ENCODE peak calls at places on chromosome 4, in seven cellular contexts. One of them, this sample, is unnamed.
A peak's percentile ranks its signal among the peaks of the same experiment; 100 is the strongest.

GRCh38 chr4:169803417-169803816 is 45.7 kb upstream of the HPF1 start:
- DNase-seq in transverse colon: no peak
- DNase-seq in body of pancreas: no peak
- DNase-seq in Peyer's patch: no peak
- DNase-seq in upper lobe of left lung: no peak
- DNase-seq in HCT116: no peak
- DNase-seq in IMR-90: no peak
- DNase-seq in this sample: no peak

GRCh38 chr4:62927574-62927973 is 1481.7 kb downstream of the TECRL start:
- DNase-seq in transverse colon: no peak
- DNase-seq in body of pancreas: no peak
- DNase-seq in Peyer's patch: no peak
- DNase-seq in upper lobe of left lung: no peak
- DNase-seq in HCT116: no peak
- DNase-seq in IMR-90: no peak
- DNase-seq in this sample: no peak

GRCh38 chr4:138507527-138507926 is 265.4 kb upstream of the SLC7A11 start:
- DNase-seq in transverse colon: no peak
- DNase-seq in body of pancreas: no peak
- DNase-seq in Peyer's patch: no peak
- DNase-seq in upper lobe of left lung: no peak
- DNase-seq in HCT116: no peak
- DNase-seq in IMR-90: peak; percentile 69
- DNase-seq in this sample: no peak

GRCh38 chr4:53128959-53129358 is 236.9 kb downstream of the SCFD2 start:
- DNase-seq in transverse colon: no peak
- DNase-seq in body of pancreas: no peak
- DNase-seq in Peyer's patch: no peak
- DNase-seq in upper lobe of left lung: no peak
- DNase-seq in HCT116: no peak
- DNase-seq in IMR-90: no peak
- DNase-seq in this sample: peak; percentile 30

GRCh38 chr4:14079601-14080000 is 452.1 kb upstream of the BOD1L1 start:
- DNase-seq in transverse colon: no peak
- DNase-seq in body of pancreas: no peak
- DNase-seq in Peyer's patch: no peak
- DNase-seq in upper lobe of left lung: no peak
- DNase-seq in HCT116: no peak
- DNase-seq in IMR-90: no peak
- DNase-seq in this sample: no peak

GRCh38 chr4:61500883-61501282 is 300.8 kb downstream of the ADGRL3 start:
- DNase-seq in transverse colon: no peak
- DNase-seq in body of pancreas: no peak
- DNase-seq in Peyer's patch: no peak
- DNase-seq in upper lobe of left lung: no peak
- DNase-seq in HCT116: no peak
- DNase-seq in IMR-90: no peak
- DNase-seq in this sample: no peak

GRCh38 chr4:165612936-165613335 is 234.1 kb downstream of the CPE start:
- DNase-seq in transverse colon: no peak
- DNase-seq in body of pancreas: no peak
- DNase-seq in Peyer's patch: no peak
- DNase-seq in upper lobe of left lung: no peak
- DNase-seq in HCT116: no peak
- DNase-seq in IMR-90: no peak
- DNase-seq in this sample: no peak

GRCh38 chr4:158809611-158810486 is 41.0 kb downstream of the FNIP2 start:
- DNase-seq in transverse colon: peak; percentile 43
- DNase-seq in body of pancreas: no peak
- DNase-seq in Peyer's patch: no peak
- DNase-seq in upper lobe of left lung: peak; percentile 62
- DNase-seq in HCT116: peak; percentile 6
- DNase-seq in IMR-90: peak; percentile 90
- DNase-seq in this sample: no peak

GRCh38 chr4:87108142-87108546 is 112.3 kb downstream of the KLHL8 start:
- DNase-seq in transverse colon: no peak
- DNase-seq in body of pancreas: no peak
- DNase-seq in Peyer's patch: peak; percentile 66
- DNase-seq in upper lobe of left lung: no peak
- DNase-seq in HCT116: peak; percentile 85
- DNase-seq in IMR-90: peak; percentile 85
- DNase-seq in this sample: no peak

GRCh38 chr4:107987916-107988762 is 1.6 kb upstream of the HADH start:
- DNase-seq in transverse colon: no peak
- DNase-seq in body of pancreas: no peak
- DNase-seq in Peyer's patch: no peak
- DNase-seq in upper lobe of left lung: peak; percentile 28
- DNase-seq in HCT116: no peak
- DNase-seq in IMR-90: no peak
- DNase-seq in this sample: no peak

GRCh38 chr4:71570492-71570891 is 213.4 kb downstream of the GC start:
- DNase-seq in transverse colon: no peak
- DNase-seq in body of pancreas: no peak
- DNase-seq in Peyer's patch: no peak
- DNase-seq in upper lobe of left lung: no peak
- DNase-seq in HCT116: no peak
- DNase-seq in IMR-90: peak; percentile 17
- DNase-seq in this sample: no peak

GRCh38 chr4:183266386-183266785 is 53.7 kb downstream of the CLDN22 start:
- DNase-seq in transverse colon: no peak
- DNase-seq in body of pancreas: no peak
- DNase-seq in Peyer's patch: no peak
- DNase-seq in upper lobe of left lung: no peak
- DNase-seq in HCT116: no peak
- DNase-seq in IMR-90: peak; percentile 51
- DNase-seq in this sample: no peak

GRCh38 chr4:122099896-122100295 is 52.2 kb upstream of the BLTP1 start:
- DNase-seq in transverse colon: no peak
- DNase-seq in body of pancreas: no peak
- DNase-seq in Peyer's patch: no peak
- DNase-seq in upper lobe of left lung: no peak
- DNase-seq in HCT116: no peak
- DNase-seq in IMR-90: peak; percentile 89
- DNase-seq in this sample: no peak

GRCh38 chr4:168711197-168712120 is 214.6 kb downstream of the PALLD start:
- DNase-seq in transverse colon: no peak
- DNase-seq in body of pancreas: no peak
- DNase-seq in Peyer's patch: no peak
- DNase-seq in upper lobe of left lung: no peak
- DNase-seq in HCT116: no peak
- DNase-seq in IMR-90: peak; percentile 44
- DNase-seq in this sample: peak; percentile 31

GRCh38 chr4:2281575-2282343 is 19.9 kb upstream of the MXD4 start:
- DNase-seq in transverse colon: peak; percentile 63
- DNase-seq in body of pancreas: no peak
- DNase-seq in Peyer's patch: peak; percentile 93
- DNase-seq in upper lobe of left lung: peak; percentile 47
- DNase-seq in HCT116: no peak
- DNase-seq in IMR-90: no peak
- DNase-seq in this sample: no peak

GRCh38 chr4:182738283-182739047 is 178.7 kb downstream of the DCTD start:
- DNase-seq in transverse colon: no peak
- DNase-seq in body of pancreas: no peak
- DNase-seq in Peyer's patch: no peak
- DNase-seq in upper lobe of left lung: no peak
- DNase-seq in HCT116: no peak
- DNase-seq in IMR-90: peak; percentile 57
- DNase-seq in this sample: no peak

GRCh38 chr4:113300384-113301011 is 251.0 kb downstream of the ANK2 start:
- DNase-seq in transverse colon: no peak
- DNase-seq in body of pancreas: no peak
- DNase-seq in Peyer's patch: no peak
- DNase-seq in upper lobe of left lung: no peak
- DNase-seq in HCT116: peak; percentile 49
- DNase-seq in IMR-90: peak; percentile 90
- DNase-seq in this sample: no peak

GRCh38 chr4:164204434-164204833 is 549.5 kb upstream of the SMIM31 start:
- DNase-seq in transverse colon: no peak
- DNase-seq in body of pancreas: no peak
- DNase-seq in Peyer's patch: no peak
- DNase-seq in upper lobe of left lung: no peak
- DNase-seq in HCT116: peak; percentile 16
- DNase-seq in IMR-90: peak; percentile 12
- DNase-seq in this sample: no peak

GRCh38 chr4:169440446-169440845 is 169.7 kb upstream of the SH3RF1 start:
- DNase-seq in transverse colon: no peak
- DNase-seq in body of pancreas: no peak
- DNase-seq in Peyer's patch: no peak
- DNase-seq in upper lobe of left lung: no peak
- DNase-seq in HCT116: no peak
- DNase-seq in IMR-90: no peak
- DNase-seq in this sample: no peak

GRCh38 chr4:7652006-7652405 is 217.3 kb upstream of the PSAPL1 start:
- DNase-seq in transverse colon: no peak
- DNase-seq in body of pancreas: no peak
- DNase-seq in Peyer's patch: no peak
- DNase-seq in upper lobe of left lung: no peak
- DNase-seq in HCT116: no peak
- DNase-seq in IMR-90: no peak
- DNase-seq in this sample: no peak

GRCh38 chr4:108370291-108370690 is 201.6 kb upstream of the LEF1 start:
- DNase-seq in transverse colon: no peak
- DNase-seq in body of pancreas: no peak
- DNase-seq in Peyer's patch: no peak
- DNase-seq in upper lobe of left lung: no peak
- DNase-seq in HCT116: no peak
- DNase-seq in IMR-90: no peak
- DNase-seq in this sample: no peak

GRCh38 chr4:91092398-91092955 is 965.3 kb downstream of the CCSER1 start:
- DNase-seq in transverse colon: no peak
- DNase-seq in body of pancreas: no peak
- DNase-seq in Peyer's patch: no peak
- DNase-seq in upper lobe of left lung: peak; percentile 33
- DNase-seq in HCT116: no peak
- DNase-seq in IMR-90: no peak
- DNase-seq in this sample: no peak

GRCh38 chr4:186244835-186245234 is 17.5 kb downstream of the KLKB1 start:
- DNase-seq in transverse colon: no peak
- DNase-seq in body of pancreas: no peak
- DNase-seq in Peyer's patch: no peak
- DNase-seq in upper lobe of left lung: no peak
- DNase-seq in HCT116: no peak
- DNase-seq in IMR-90: no peak
- DNase-seq in this sample: no peak

GRCh38 chr4:186240452-186240847 is 13.1 kb downstream of the KLKB1 start:
- DNase-seq in transverse colon: no peak
- DNase-seq in body of pancreas: no peak
- DNase-seq in Peyer's patch: no peak
- DNase-seq in upper lobe of left lung: no peak
- DNase-seq in HCT116: no peak
- DNase-seq in IMR-90: no peak
- DNase-seq in this sample: no peak

GRCh38 chr4:186240848-186241491 is 13.7 kb downstream of the KLKB1 start:
- DNase-seq in transverse colon: no peak
- DNase-seq in body of pancreas: no peak
- DNase-seq in Peyer's patch: no peak
- DNase-seq in upper lobe of left lung: no peak
- DNase-seq in HCT116: no peak
- DNase-seq in IMR-90: no peak
- DNase-seq in this sample: no peak

GRCh38 chr4:186241616-186242015 is 14.3 kb downstream of the KLKB1 start:
- DNase-seq in transverse colon: no peak
- DNase-seq in body of pancreas: no peak
- DNase-seq in Peyer's patch: no peak
- DNase-seq in upper lobe of left lung: no peak
- DNase-seq in HCT116: no peak
- DNase-seq in IMR-90: no peak
- DNase-seq in this sample: no peak

DNA sequence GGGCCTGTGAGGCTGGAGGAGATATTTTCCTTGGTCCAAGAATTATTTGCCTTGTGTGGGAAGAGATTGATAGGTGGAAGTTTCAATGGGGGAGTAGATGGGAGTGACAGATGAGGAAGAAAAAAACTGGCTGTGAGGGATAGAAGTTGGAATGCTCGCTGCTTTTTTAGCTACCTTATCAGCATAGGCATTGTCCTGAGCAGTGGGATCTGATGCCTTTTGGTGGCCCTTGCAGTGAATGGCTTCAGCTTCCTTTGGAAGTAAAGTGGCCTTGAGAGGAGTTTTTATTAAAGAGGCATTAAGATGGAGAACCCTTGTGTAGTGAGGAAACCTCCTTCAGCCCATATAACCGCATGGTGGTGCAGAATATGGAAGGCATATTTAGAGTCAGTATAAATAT is 16.0 kb downstream of the KLKB1 start:
- DNase-seq in transverse colon: no peak
- DNase-seq in body of pancreas: no peak
- DNase-seq in Peyer's patch: no peak
- DNase-seq in upper lobe of left lung: no peak
- DNase-seq in HCT116: no peak
- DNase-seq in IMR-90: no peak
- DNase-seq in this sample: no peak
- TF ChIP-seq POLR2A in transverse colon: no peak
- TF ChIP-seq POLR2A in body of pancreas: no peak
- TF ChIP-seq POLR2A in Peyer's patch: no peak
- TF ChIP-seq POLR2A in upper lobe of left lung: no peak
- TF ChIP-seq POLR2A in HCT116: no peak
- TF ChIP-seq POLR2A in IMR-90: no peak
- TF ChIP-seq POLR2A in this sample: no peak

GRCh38 chr4:185378264-185378663 is 17.5 kb downstream of the LRP2BP start:
- DNase-seq in transverse colon: no peak
- DNase-seq in body of pancreas: no peak
- DNase-seq in Peyer's patch: no peak
- DNase-seq in upper lobe of left lung: no peak
- DNase-seq in HCT116: no peak
- DNase-seq in IMR-90: no peak
- DNase-seq in this sample: no peak
- TF ChIP-seq POLR2A in transverse colon: no peak
- TF ChIP-seq POLR2A in body of pancreas: no peak
- TF ChIP-seq POLR2A in Peyer's patch: no peak
- TF ChIP-seq POLR2A in upper lobe of left lung: no peak
- TF ChIP-seq POLR2A in HCT116: no peak
- TF ChIP-seq POLR2A in IMR-90: no peak
- TF ChIP-seq POLR2A in this sample: no peak

GRCh38 chr4:154911608-154912098 is 130.6 kb downstream of the RBM46 start:
- DNase-seq in transverse colon: no peak
- DNase-seq in body of pancreas: no peak
- DNase-seq in Peyer's patch: no peak
- DNase-seq in upper lobe of left lung: no peak
- DNase-seq in HCT116: no peak
- DNase-seq in IMR-90: no peak
- DNase-seq in this sample: no peak

GRCh38 chr4:154908168-154908567 is 127.1 kb downstream of the RBM46 start:
- DNase-seq in transverse colon: no peak
- DNase-seq in body of pancreas: no peak
- DNase-seq in Peyer's patch: no peak
- DNase-seq in upper lobe of left lung: no peak
- DNase-seq in HCT116: no peak
- DNase-seq in IMR-90: no peak
- DNase-seq in this sample: no peak

GRCh38 chr4:154916068-154916467 is 135.0 kb downstream of the RBM46 start:
- DNase-seq in transverse colon: no peak
- DNase-seq in body of pancreas: no peak
- DNase-seq in Peyer's patch: no peak
- DNase-seq in upper lobe of left lung: no peak
- DNase-seq in HCT116: no peak
- DNase-seq in IMR-90: no peak
- DNase-seq in this sample: no peak

GRCh38 chr4:154911097-154911496 is 130.0 kb downstream of the RBM46 start:
- DNase-seq in transverse colon: no peak
- DNase-seq in body of pancreas: no peak
- DNase-seq in Peyer's patch: no peak
- DNase-seq in upper lobe of left lung: no peak
- DNase-seq in HCT116: no peak
- DNase-seq in IMR-90: peak; percentile 2
- DNase-seq in this sample: no peak
- TF ChIP-seq POLR2A in transverse colon: no peak
- TF ChIP-seq POLR2A in body of pancreas: no peak
- TF ChIP-seq POLR2A in Peyer's patch: no peak
- TF ChIP-seq POLR2A in upper lobe of left lung: no peak
- TF ChIP-seq POLR2A in HCT116: no peak
- TF ChIP-seq POLR2A in IMR-90: no peak
- TF ChIP-seq POLR2A in this sample: no peak

GRCh38 chr4:152779513-152780266 is at the start of the genes ARFIP1 and TIGD4:
- DNase-seq in transverse colon: peak; percentile 98
- DNase-seq in body of pancreas: peak; percentile 99
- DNase-seq in Peyer's patch: peak; percentile 98
- DNase-seq in upper lobe of left lung: peak; percentile 98
- DNase-seq in HCT116: peak; percentile 95
- DNase-seq in IMR-90: peak; percentile 96
- DNase-seq in this sample: peak; percentile 96
- TF ChIP-seq POLR2A in transverse colon: peak; percentile 83
- TF ChIP-seq POLR2A in body of pancreas: peak; percentile 81
- TF ChIP-seq POLR2A in Peyer's patch: peak; percentile 73
- TF ChIP-seq POLR2A in upper lobe of left lung: no peak
- TF ChIP-seq POLR2A in HCT116: no peak
- TF ChIP-seq POLR2A in IMR-90: peak; percentile 77
- TF ChIP-seq POLR2A in this sample: no peak

This sample was measured in lower leg skin.